ENCODE peak calls at places on chromosomes 3 and 15, in six cellular contexts. U is GM12891, J is suprapubic skin, R is GM23338, V is prostate gland, C is breast epithelium. L is an unnamed sample.
A peak's percentile ranks its signal among the peaks of the same experiment; 100 is the strongest.

GRCh38 chr3:136196064-136196400 is at the start of gene MSL2:
- DNase-seq in U (no peak), J (no peak), R (no peak), V (no peak), C (no peak), L (no peak)

GRCh38 chr3:152317184-152317583 is 48.5 kb downstream of the MBNL1 start:
- DNase-seq in U (no peak), J (no peak), R (no peak), V (no peak), C (no peak), L (no peak)

GRCh38 chr3:128410669-128411573 is 55.8 kb downstream of the DNAJB8 start:
- DNase-seq in U (no peak), J (no peak), R (no peak), V (no peak), C (no peak), L (no peak)

GRCh38 chr15:73518180-73518862 is 75.4 kb downstream of the REC114 start:
- DNase-seq in U (no peak), J (no peak), R (peak; percentile 81), V (no peak), C (no peak), L (no peak)

GRCh38 chr3:87503901-87504498 is 227.6 kb upstream of the POU1F1 start:
- DNase-seq in U (peak; percentile 1), J (no peak), R (peak; percentile 83), V (peak; percentile 39), C (no peak), L (peak; percentile 28)

GRCh38 chr3:89419647-89420141 is 312.3 kb downstream of the EPHA3 start:
- DNase-seq in U (no peak), J (no peak), R (no peak), V (no peak), C (no peak), L (no peak)

GRCh38 chr3:131020122-131020693 is 6.4 kb downstream of the ASTE1 start:
- DNase-seq in U (no peak), J (no peak), R (peak; percentile 35), V (no peak), C (no peak), L (no peak)

GRCh38 chr15:51861557-51862350 is 32.3 kb downstream of the TMOD3 start:
- DNase-seq in U (no peak), J (no peak), R (no peak), V (no peak), C (no peak), L (no peak)

GRCh38 chr3:141489184-141489583 is 2.4 kb downstream of the RASA2 start:
- DNase-seq in U (no peak), J (no peak), R (no peak), V (no peak), C (no peak), L (no peak)

GRCh38 chr3:189622629-189623028 is 8.6 kb upstream of the TP63 start:
- DNase-seq in U (no peak), J (no peak), R (no peak), V (no peak), C (no peak), L (no peak)

GRCh38 chr3:25229584-25229983 is 198.5 kb upstream of the RARB start:
- DNase-seq in U (no peak), J (no peak), R (no peak), V (no peak), C (no peak), L (no peak)

GRCh38 chr3:50171540-50172301 is 16.6 kb downstream of the SEMA3F start:
- DNase-seq in U (no peak), J (no peak), R (no peak), V (no peak), C (no peak), L (peak; percentile 70)

GRCh38 chr3:107870989-107871638 is 219.7 kb downstream of the CD47 start:
- DNase-seq in U (no peak), J (no peak), R (no peak), V (no peak), C (no peak), L (no peak)

GRCh38 chr3:187828571-187829452 is 83.5 kb upstream of the BCL6 start:
- DNase-seq in U (no peak), J (no peak), R (no peak), V (no peak), C (no peak), L (no peak)

GRCh38 chr15:70385052-70385451 is 287.3 kb upstream of the TLE3 start:
- DNase-seq in U (no peak), J (no peak), R (no peak), V (no peak), C (no peak), L (no peak)

GRCh38 chr3:10192953-10193691 is 28.4 kb downstream of the IRAK2 start:
- DNase-seq in U (no peak), J (no peak), R (peak; percentile 77), V (no peak), C (no peak), L (peak; percentile 42)

GRCh38 chr15:101179341-101180153 is 72.3 kb downstream of the CHSY1 start:
- DNase-seq in U (no peak), J (peak; percentile 62), R (no peak), V (peak; percentile 55), C (peak; percentile 80), L (no peak)

GRCh38 chr3:84042717-84043116 is 916.1 kb upstream of the CADM2 start:
- DNase-seq in U (no peak), J (no peak), R (no peak), V (no peak), C (no peak), L (no peak)

GRCh38 chr15:89837134-89837829 is 22.6 kb upstream of the ANPEP start:
- DNase-seq in U (no peak), J (no peak), R (no peak), V (no peak), C (no peak), L (no peak)

DNA sequence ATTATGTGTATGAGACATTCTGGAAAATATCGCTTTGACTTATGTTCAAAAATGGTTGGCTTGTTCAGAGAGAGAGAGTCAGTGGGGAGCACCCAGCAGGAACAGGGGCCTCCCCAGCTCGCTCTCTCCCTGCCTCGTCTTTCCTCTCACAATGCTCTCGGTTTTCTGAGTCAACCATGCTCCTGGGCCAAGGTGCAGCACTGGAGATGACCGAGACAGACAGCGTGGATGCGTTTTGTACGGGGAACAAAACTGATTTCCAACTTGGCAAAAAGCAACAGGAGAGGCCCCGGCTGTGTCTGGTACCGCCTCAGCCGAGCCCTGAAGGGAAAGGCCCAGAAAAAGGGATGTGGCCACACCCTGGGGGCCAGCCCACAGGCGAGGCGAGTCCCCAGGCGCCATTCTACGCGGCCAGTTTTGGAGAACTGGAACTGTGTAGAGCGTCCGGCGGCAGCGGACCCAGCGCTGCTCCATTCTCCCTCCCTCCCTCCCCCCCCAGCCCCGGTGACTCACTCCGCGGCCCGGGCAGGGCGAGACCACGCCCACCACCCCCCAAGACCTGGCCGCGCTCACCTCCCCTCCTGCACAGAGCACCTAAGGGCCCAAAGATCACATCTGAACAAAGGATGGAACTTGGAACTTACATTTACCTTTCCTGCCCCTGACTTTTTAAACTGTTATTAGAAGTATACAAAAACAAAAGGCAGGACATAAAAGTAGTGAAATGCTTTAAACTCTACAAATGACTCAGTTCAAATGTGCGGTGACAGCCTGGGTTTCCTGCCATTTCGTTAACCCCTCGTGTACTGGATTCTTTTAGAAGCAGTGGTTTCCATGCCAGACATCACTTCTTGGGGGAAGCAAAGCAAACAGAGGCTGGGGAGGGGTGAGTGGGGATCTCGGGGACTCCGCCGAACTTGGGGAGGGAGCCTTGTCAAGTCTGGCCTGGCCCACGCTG is 12.7 kb downstream of the ATP10A start:
- DNase-seq in U (peak; percentile 50), J (peak; percentile 91), R (peak; percentile 70), V (peak; percentile 51), C (peak; percentile 69), L (peak; percentile 52)
- TF ChIP-seq POLR2AphosphoS5 in U (no peak), J (no peak), R (no peak), V (no peak), C (peak; percentile 53), L (peak; percentile 58)

GRCh38 chr3:58038675-58039302 is 30.6 kb downstream of the FLNB start:
- DNase-seq in U (no peak), J (no peak), R (no peak), V (no peak), C (no peak), L (no peak)

GRCh38 chr3:58037141-58037910 is 29.1 kb downstream of the FLNB start:
- DNase-seq in U (no peak), J (no peak), R (no peak), V (no peak), C (no peak), L (no peak)

GRCh38 chr3:58034738-58035511 is 26.7 kb downstream of the FLNB start:
- DNase-seq in U (peak; percentile 65), J (no peak), R (peak; percentile 41), V (no peak), C (no peak), L (no peak)

GRCh38 chr3:58036287-58037032 is 28.2 kb downstream of the FLNB start:
- DNase-seq in U (no peak), J (no peak), R (peak; percentile 33), V (no peak), C (no peak), L (no peak)

DNA sequence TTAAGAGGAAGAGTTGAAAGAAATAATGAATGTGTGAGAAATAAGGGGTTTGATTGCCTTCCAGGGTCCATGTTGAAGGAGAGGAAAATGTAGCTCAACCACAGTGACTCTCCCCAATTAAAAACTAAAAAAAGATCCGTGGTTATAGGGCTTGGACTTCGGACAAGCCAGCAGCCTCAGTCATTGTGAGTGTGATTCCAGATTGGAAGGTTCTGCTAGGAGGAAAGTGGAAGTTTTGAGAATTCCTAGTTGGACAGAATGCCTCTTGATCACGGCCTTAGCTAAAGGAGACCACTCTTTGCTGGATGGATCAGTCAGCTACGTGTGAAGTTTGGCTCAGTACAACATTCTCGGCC is 27.3 kb downstream of the FLNB start:
- DNase-seq in U (no peak), J (no peak), R (no peak), V (no peak), C (no peak), L (no peak)
- TF ChIP-seq POLR2AphosphoS5 in U (no peak), J (no peak), R (no peak), V (no peak), C (no peak), L (no peak)

GRCh38 chr3:71536376-71536965 is 47.1 kb downstream of the FOXP1 start:
- DNase-seq in U (no peak), J (no peak), R (no peak), V (no peak), C (no peak), L (no peak)
- TF ChIP-seq POLR2AphosphoS5 in U (no peak), J (no peak), R (no peak), V (no peak), C (no peak), L (no peak)

GRCh38 chr3:11563159-11563558 is 80.6 kb downstream of the VGLL4 start:
- DNase-seq in U (no peak), J (peak; percentile 52), R (no peak), V (no peak), C (no peak), L (no peak)
- TF ChIP-seq POLR2AphosphoS5 in U (no peak), J (no peak), R (no peak), V (no peak), C (no peak), L (no peak)

GRCh38 chr3:197490659-197491058 is 65.1 kb downstream of the BDH1 start:
- DNase-seq in U (no peak), J (no peak), R (no peak), V (no peak), C (no peak), L (no peak)

GRCh38 chr3:197485143-197485542 is 70.6 kb downstream of the BDH1 start:
- DNase-seq in U (no peak), J (no peak), R (no peak), V (no peak), C (no peak), L (no peak)

GRCh38 chr3:197490098-197490497 is 65.7 kb downstream of the BDH1 start:
- DNase-seq in U (no peak), J (no peak), R (no peak), V (no peak), C (no peak), L (no peak)

GRCh38 chr3:197486861-197487260 is 68.9 kb downstream of the BDH1 start:
- DNase-seq in U (no peak), J (no peak), R (no peak), V (peak; percentile 44), C (no peak), L (no peak)

GRCh38 chr3:197487911-197488391 is 67.8 kb downstream of the BDH1 start:
- DNase-seq in U (no peak), J (no peak), R (no peak), V (peak; percentile 57), C (peak; percentile 63), L (no peak)
- TF ChIP-seq POLR2AphosphoS5 in U (no peak), J (no peak), R (no peak), V (peak; percentile 36), C (no peak), L (no peak)

L was measured in stomach.